ENCODE peak calls at places on chromosomes 5 and 9, in four cellular contexts. One of them, this sample, is unnamed.
A peak's percentile ranks its signal among the peaks of the same experiment; 100 is the strongest.

GRCh38 chr9:81414836-81415235 is 274.5 kb downstream of the TLE1 start:
- DNase-seq in trophoblast cell: no peak
- DNase-seq in IMR-90: no peak
- DNase-seq in H9: no peak
- DNase-seq in this sample: no peak

GRCh38 chr5:39158127-39158593 is 61.2 kb downstream of the FYB1 start:
- DNase-seq in trophoblast cell: peak; percentile 83
- DNase-seq in H9: no peak
- DNase-seq in IMR-90: no peak
- DNase-seq in this sample: no peak

GRCh38 chr5:53116597-53116996 is 7.0 kb upstream of the MOCS2 start:
- DNase-seq in IMR-90: no peak
- DNase-seq in trophoblast cell: no peak
- DNase-seq in H9: no peak
- DNase-seq in this sample: no peak

GRCh38 chr5:142432369-142432863 is 107.6 kb upstream of the SPRY4 start:
- DNase-seq in H9: no peak
- DNase-seq in IMR-90: no peak
- DNase-seq in trophoblast cell: no peak
- DNase-seq in this sample: no peak

GRCh38 chr5:78586251-78586650 is 62.3 kb downstream of the LHFPL2 start:
- DNase-seq in H9: no peak
- DNase-seq in IMR-90: peak; percentile 100
- DNase-seq in trophoblast cell: peak; percentile 34
- DNase-seq in this sample: no peak

GRCh38 chr9:98017306-98017705 is 34.2 kb downstream of the ANP32B start:
- DNase-seq in H9: peak; percentile 0
- DNase-seq in IMR-90: no peak
- DNase-seq in trophoblast cell: no peak
- DNase-seq in this sample: no peak

GRCh38 chr9:79976501-79977444 is 405.0 kb downstream of the TLE4 start:
- DNase-seq in H9: no peak
- DNase-seq in trophoblast cell: peak; percentile 83
- DNase-seq in IMR-90: no peak
- DNase-seq in this sample: no peak

GRCh38 chr9:15142903-15143534 is 164.0 kb downstream of the TTC39B start:
- DNase-seq in trophoblast cell: peak; percentile 70
- DNase-seq in IMR-90: peak; percentile 70
- DNase-seq in H9: peak; percentile 43
- DNase-seq in this sample: peak; percentile 83

GRCh38 chr9:123216387-123216786 is 52.0 kb downstream of the STRBP start:
- DNase-seq in H9: no peak
- DNase-seq in trophoblast cell: no peak
- DNase-seq in IMR-90: no peak
- DNase-seq in this sample: no peak

GRCh38 chr5:81268797-81269196 is 32.6 kb upstream of the ZCCHC9 start:
- DNase-seq in IMR-90: peak; percentile 88
- DNase-seq in H9: no peak
- DNase-seq in trophoblast cell: peak; percentile 38
- DNase-seq in this sample: no peak

GRCh38 chr5:137075163-137075970 is 423.8 kb downstream of the SPOCK1 start:
- DNase-seq in trophoblast cell: peak; percentile 79
- DNase-seq in IMR-90: peak; percentile 9
- DNase-seq in H9: peak; percentile 92
- DNase-seq in this sample: peak; percentile 91

GRCh38 chr5:132180134-132180745 is 47.4 kb downstream of the P4HA2 start:
- DNase-seq in IMR-90: peak; percentile 74
- DNase-seq in trophoblast cell: peak; percentile 61
- DNase-seq in H9: no peak
- DNase-seq in this sample: peak; percentile 70

GRCh38 chr5:137833463-137833862 is 34.2 kb upstream of the MYOT start:
- DNase-seq in H9: no peak
- DNase-seq in IMR-90: peak; percentile 47
- DNase-seq in trophoblast cell: peak; percentile 63
- DNase-seq in this sample: peak; percentile 96

GRCh38 chr9:90854637-90855036 is 53.0 kb downstream of the SYK start:
- DNase-seq in trophoblast cell: no peak
- DNase-seq in H9: peak; percentile 13
- DNase-seq in IMR-90: no peak
- DNase-seq in this sample: no peak

GRCh38 chr5:59152701-59153245 is 569.9 kb downstream of the RAB3C start:
- DNase-seq in H9: no peak
- DNase-seq in trophoblast cell: no peak
- DNase-seq in IMR-90: no peak
- DNase-seq in this sample: no peak
- H3K4me2 ChIP-seq in H9: no peak overlapping the region
- H3K4me2 ChIP-seq in trophoblast cell: no peak overlapping the region
- H3K4me2 ChIP-seq in IMR-90: no peak overlapping the region
- H3K4me2 ChIP-seq in this sample: no peak overlapping the region

GRCh38 chr9:128066713-128067621 is at the start of gene NAIF1:
- DNase-seq in H9: peak; percentile 99
- DNase-seq in trophoblast cell: peak; percentile 100
- DNase-seq in IMR-90: peak; percentile 100
- DNase-seq in this sample: peak; percentile 100
- H3K23ac ChIP-seq in H9: no peak within 1 kb of the TSS
- H3K23ac ChIP-seq in trophoblast cell: no peak within 1 kb of the TSS
- H3K23ac ChIP-seq in IMR-90: peak within 1 kb of the TSS; percentile 98
- H3K23ac ChIP-seq in this sample: no peak within 1 kb of the TSS

DNA sequence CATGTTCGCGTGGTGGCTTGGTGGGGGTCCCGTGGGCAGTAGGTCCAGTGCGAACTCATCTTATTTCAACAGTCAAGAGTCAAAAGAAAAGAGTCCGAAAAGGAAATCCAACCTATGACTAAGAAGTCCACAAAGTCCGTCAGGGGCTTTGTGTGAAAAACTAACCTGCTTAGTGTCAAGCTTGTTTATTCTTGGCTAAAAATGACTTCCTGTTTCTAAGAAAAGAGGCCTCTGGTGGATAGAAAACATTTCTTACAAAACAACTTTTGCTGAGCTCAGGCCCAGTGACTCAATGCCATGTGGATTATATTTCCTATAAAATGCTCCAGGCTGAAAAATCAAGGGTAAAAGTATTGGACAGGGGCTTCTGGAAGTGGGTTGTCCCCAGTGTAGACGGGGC is 105.9 kb downstream of the GADD45G start:
- DNase-seq in IMR-90: no peak
- DNase-seq in H9: no peak
- DNase-seq in trophoblast cell: peak; percentile 41
- DNase-seq in this sample: no peak
- H2BK120ac ChIP-seq in IMR-90: no peak overlapping the region
- H2BK120ac ChIP-seq in H9: no peak overlapping the region
- H2BK120ac ChIP-seq in trophoblast cell: no peak overlapping the region
- H2BK120ac ChIP-seq in this sample: no peak overlapping the region

GRCh38 chr5:144487207-144487606 is 316.5 kb downstream of the KCTD16 start:
- DNase-seq in H9: peak; percentile 55
- DNase-seq in trophoblast cell: no peak
- DNase-seq in IMR-90: no peak
- DNase-seq in this sample: peak; percentile 61
- H3K4me2 ChIP-seq in H9: no peak overlapping the region
- H3K4me2 ChIP-seq in trophoblast cell: no peak overlapping the region
- H3K4me2 ChIP-seq in IMR-90: no peak overlapping the region
- H3K4me2 ChIP-seq in this sample: no peak overlapping the region

DNA sequence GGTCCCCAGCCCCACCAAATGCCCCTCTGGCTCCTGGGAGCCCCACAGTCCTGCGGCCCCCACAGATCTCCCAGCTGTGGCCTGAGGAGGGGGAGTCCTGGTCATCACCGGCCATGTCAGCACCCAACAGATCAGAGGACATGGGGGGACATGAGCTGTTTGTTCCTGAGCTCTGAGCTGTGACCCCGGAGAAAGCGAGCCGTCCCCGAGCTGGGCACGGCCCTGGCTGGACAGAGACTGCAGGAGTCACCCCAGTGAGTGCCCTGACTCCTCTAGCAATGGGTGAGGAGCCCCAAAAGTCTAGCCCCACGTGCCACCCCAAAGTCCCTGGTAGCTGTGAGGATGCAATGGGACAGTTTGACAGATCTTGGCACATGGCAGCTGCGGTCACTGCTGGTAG is 25.7 kb downstream of the CCDC187 start:
- DNase-seq in IMR-90: no peak
- DNase-seq in H9: no peak
- DNase-seq in trophoblast cell: no peak
- DNase-seq in this sample: no peak
- H3K23ac ChIP-seq in IMR-90: no peak overlapping the region
- H3K23ac ChIP-seq in H9: no peak overlapping the region
- H3K23ac ChIP-seq in trophoblast cell: no peak overlapping the region
- H3K23ac ChIP-seq in this sample: no peak overlapping the region

GRCh38 chr5:124651663-124652513 is 94.6 kb downstream of the ZNF608 start:
- DNase-seq in H9: peak; percentile 89
- DNase-seq in trophoblast cell: peak; percentile 85
- DNase-seq in IMR-90: no peak
- DNase-seq in this sample: peak; percentile 84
- H2BK120ac ChIP-seq in H9: no peak overlapping the region
- H2BK120ac ChIP-seq in trophoblast cell: peak overlapping the region; percentile 98
- H2BK120ac ChIP-seq in IMR-90: peak overlapping the region; percentile 90
- H2BK120ac ChIP-seq in this sample: no peak overlapping the region

This sample was measured in mesendoderm.